ENCODE peak calls at places on chromosomes 3 and 15, in seven cellular contexts. E is HCT116, R is fibroblast of mammary gland, F is GM20000, D is endothelial cell, C is choroid plexus epithelial cell, P is AG04450. H is an unnamed sample.

GRCh38 chr3:177481329-177481728 is 284.0 kb upstream of the TBL1XR1 start:
- DNase-seq in E (no peak), R (no peak), F (no peak), D (no peak), C (no peak), P (no peak), H (no peak)

GRCh38 chr3:17643691-17644090 is 98.7 kb downstream of the TBC1D5 start:
- DNase-seq in E (no peak), R (peak), F (no peak), D (no peak), C (peak), P (peak), H (peak)

GRCh38 chr3:184320099-184320445 is 5.7 kb downstream of the EIF4G1 start:
- DNase-seq in E (peak), R (peak), F (no peak), D (no peak), C (peak), P (peak), H (peak)

GRCh38 chr3:146156060-146156459 is 4.9 kb downstream of the PLOD2 start:
- DNase-seq in E (no peak), R (peak), F (no peak), D (no peak), C (no peak), P (no peak), H (no peak)

GRCh38 chr15:25250011-25250596 is 188.7 kb downstream of the UBE3A start:
- DNase-seq in E (no peak), R (no peak), F (no peak), D (no peak), C (no peak), P (no peak), H (no peak)

GRCh38 chr3:180250172-180250571 is 213.4 kb upstream of the PEX5L start:
- DNase-seq in E (no peak), R (peak), F (no peak), D (no peak), C (no peak), P (no peak), H (no peak)

GRCh38 chr15:27328616-27329015 is 357.6 kb downstream of the GABRG3 start:
- DNase-seq in E (no peak), R (no peak), F (no peak), D (no peak), C (no peak), P (no peak), H (no peak)

GRCh38 chr15:74312445-74313007 is 54.9 kb downstream of the CYP11A1 start:
- DNase-seq in E (no peak), R (no peak), F (no peak), D (no peak), C (no peak), P (no peak), H (no peak)

GRCh38 chr15:55402707-55403106 is 5.5 kb downstream of the CCPG1 start:
- DNase-seq in E (no peak), R (no peak), F (no peak), D (no peak), C (peak), P (no peak), H (no peak)

GRCh38 chr3:99325407-99325806 is 313.0 kb upstream of the COL8A1 start:
- DNase-seq in E (no peak), R (peak), F (no peak), D (no peak), C (peak), P (no peak), H (no peak)

GRCh38 chr3:7581831-7582230 is 720.9 kb downstream of the GRM7 start:
- DNase-seq in E (no peak), R (no peak), F (no peak), D (no peak), C (peak), P (no peak), H (no peak)

GRCh38 chr3:11900844-11901243 is 54.2 kb upstream of the TAMM41 start:
- DNase-seq in E (no peak), R (no peak), F (no peak), D (no peak), C (no peak), P (no peak), H (no peak)

GRCh38 chr3:145197051-145197562 is 963.9 kb downstream of the PLOD2 start:
- DNase-seq in E (no peak), R (no peak), F (no peak), D (no peak), C (no peak), P (no peak), H (no peak)

GRCh38 chr3:150763841-150764483 is 993 bp upstream of the SIAH2 start:
- DNase-seq in E (peak), R (peak), F (peak), D (peak), C (no peak), P (no peak), H (no peak)

GRCh38 chr3:152973575-152973974 is 138.6 kb downstream of the P2RY1 start:
- DNase-seq in E (no peak), R (no peak), F (no peak), D (no peak), C (no peak), P (no peak), H (no peak)

GRCh38 chr3:149371001-149371722 is 6.3 kb downstream of the TM4SF1 start:
- DNase-seq in E (no peak), R (peak), F (no peak), D (peak), C (peak), P (no peak), H (no peak)

GRCh38 chr3:6679510-6679909 is 181.4 kb upstream of the GRM7 start:
- DNase-seq in E (no peak), R (no peak), F (no peak), D (no peak), C (no peak), P (no peak), H (no peak)

GRCh38 chr15:39468341-39468740 is 112.5 kb upstream of the THBS1 start:
- DNase-seq in E (no peak), R (no peak), F (no peak), D (no peak), C (no peak), P (no peak), H (no peak)

GRCh38 chr15:89576417-89576773 is 1.1 kb downstream of the TICRR start:
- DNase-seq in E (no peak), R (peak), F (no peak), D (no peak), C (peak), P (no peak), H (no peak)

GRCh38 chr3:151768393-151768930 is 34.7 kb downstream of the AADACL2 start:
- DNase-seq in E (no peak), R (no peak), F (no peak), D (no peak), C (peak), P (no peak), H (no peak)

GRCh38 chr3:152434142-152434541 is 165.4 kb downstream of the MBNL1 start:
- DNase-seq in E (no peak), R (no peak), F (no peak), D (no peak), C (no peak), P (no peak), H (no peak)

GRCh38 chr3:21795863-21796392 is 44.9 kb upstream of the ZNF385D start:
- DNase-seq in E (no peak), R (no peak), F (no peak), D (no peak), C (no peak), P (no peak), H (no peak)

GRCh38 chr3:98434412-98434811 is 28.6 kb upstream of the OR5K1 start:
- DNase-seq in E (no peak), R (no peak), F (no peak), D (no peak), C (no peak), P (no peak), H (no peak)

GRCh38 chr3:141237701-141238521 is 6.3 kb downstream of the PXYLP1 start:
- DNase-seq in E (no peak), R (no peak), F (no peak), D (no peak), C (no peak), P (no peak), H (no peak)

GRCh38 chr3:107421170-107421792 is 44.0 kb downstream of the CCDC54 start:
- DNase-seq in E (peak), R (peak), F (peak), D (no peak), C (peak), P (no peak), H (peak)

GRCh38 chr15:82540055-82540983 is at the start of gene RPS17:
- DNase-seq in E (peak), R (peak), F (peak), D (peak), C (peak), P (peak), H (peak)

GRCh38 chr15:90261811-90262210 is 3.7 kb upstream of the NGRN start:
- DNase-seq in E (no peak), R (peak), F (no peak), D (no peak), C (peak), P (no peak), H (no peak)

GRCh38 chr3:10459954-10460754 is 45.2 kb downstream of the ATP2B2 start:
- DNase-seq in E (peak), R (peak), F (peak), D (peak), C (peak), P (peak), H (no peak)

GRCh38 chr3:65861718-65862117 is 177.0 kb downstream of the MAGI1 start:
- DNase-seq in E (no peak), R (no peak), F (no peak), D (no peak), C (no peak), P (no peak), H (no peak)

GRCh38 chr15:62895905-62896316 is 146.6 kb upstream of the TPM1 start:
- DNase-seq in E (no peak), R (peak), F (no peak), D (no peak), C (peak), P (peak), H (no peak)

GRCh38 chr3:127590282-127590592 is 296 bp downstream of the TPRA1 start:
- DNase-seq in E (no peak), R (peak), F (peak), D (no peak), C (no peak), P (no peak), H (no peak)

GRCh38 chr3:14199641-14200040 is 21.0 kb downstream of the LSM3 start:
- DNase-seq in E (no peak), R (no peak), F (no peak), D (no peak), C (no peak), P (no peak), H (no peak)

GRCh38 chr3:40237892-40238571 is 71.5 kb upstream of the EIF1B start:
- DNase-seq in E (no peak), R (peak), F (no peak), D (peak), C (peak), P (no peak), H (no peak)

GRCh38 chr3:186362988-186363387 is 954 bp upstream of the DGKG start:
- DNase-seq in E (no peak), R (no peak), F (no peak), D (no peak), C (no peak), P (no peak), H (no peak)

GRCh38 chr15:86079491-86080266 is at the start of gene AGBL1:
- DNase-seq in E (no peak), R (no peak), F (no peak), D (no peak), C (no peak), P (no peak), H (no peak)

GRCh38 chr3:45544719-45545296 is 49.7 kb upstream of the LIMD1 start:
- DNase-seq in E (no peak), R (no peak), F (no peak), D (no peak), C (no peak), P (no peak), H (no peak)
- TF ChIP-seq CTCF in E (peak), R (peak), F (no peak), D (peak), C (peak), P (peak), H (no peak)

GRCh38 chr15:45114076-45114750 is at the start of the genes DUOX2 and DUOXA2:
- DNase-seq in E (no peak), R (no peak), F (no peak), D (no peak), C (no peak), P (no peak), H (no peak)
- TF ChIP-seq CTCF in E (no peak), R (no peak), F (no peak), D (no peak), C (no peak), P (no peak), H (no peak)

GRCh38 chr3:52827866-52828376 is 2.6 kb downstream of the ITIH4 start:
- DNase-seq in E (no peak), R (no peak), F (no peak), D (peak), C (peak), P (no peak), H (no peak)
- TF ChIP-seq CTCF in E (no peak), R (no peak), F (no peak), D (no peak), C (no peak), P (no peak), H (no peak)

GRCh38 chr15:95017950-95018349 is 786.6 kb downstream of the MCTP2 start:
- DNase-seq in E (no peak), R (no peak), F (no peak), D (peak), C (no peak), P (no peak), H (no peak)
- TF ChIP-seq CTCF in E (no peak), R (no peak), F (no peak), D (no peak), C (no peak), P (no peak), H (no peak)

GRCh38 chr3:194286747-194287146 is 64.4 kb downstream of the CPN2 start:
- DNase-seq in E (no peak), R (no peak), F (no peak), D (no peak), C (no peak), P (no peak), H (no peak)

GRCh38 chr3:194287977-194288706 is 63.0 kb downstream of the CPN2 start:
- DNase-seq in E (no peak), R (no peak), F (no peak), D (no peak), C (no peak), P (no peak), H (no peak)

GRCh38 chr3:194285024-194285858 is 65.9 kb downstream of the CPN2 start:
- DNase-seq in E (no peak), R (peak), F (no peak), D (no peak), C (peak), P (no peak), H (no peak)

GRCh38 chr3:194285859-194286197 is 65.3 kb downstream of the CPN2 start:
- DNase-seq in E (no peak), R (no peak), F (no peak), D (no peak), C (peak), P (no peak), H (no peak)

DNA sequence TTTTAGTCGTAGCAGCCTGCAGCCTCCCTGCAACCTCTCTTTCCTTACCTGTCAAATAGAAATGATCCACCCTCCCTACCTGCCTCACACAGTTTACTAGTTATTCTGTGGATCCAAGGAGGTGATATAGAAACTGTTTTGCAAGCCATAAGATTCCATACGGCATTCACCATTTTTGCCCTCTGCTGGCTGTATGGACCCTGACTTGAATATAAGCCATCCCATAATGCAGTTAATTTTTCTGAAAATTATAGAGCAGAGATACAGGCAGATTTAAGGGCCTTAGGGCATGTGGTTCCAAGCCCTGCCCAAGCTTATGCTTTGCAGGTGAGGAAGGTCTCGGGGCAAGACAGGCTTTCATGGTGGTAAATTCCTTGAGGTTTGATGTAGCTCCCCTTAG is 63.7 kb downstream of the CPN2 start:
- DNase-seq in E (no peak), R (no peak), F (no peak), D (no peak), C (no peak), P (no peak), H (no peak)
- TF ChIP-seq CTCF in E (peak), R (no peak), F (no peak), D (no peak), C (no peak), P (no peak), H (no peak)

GRCh38 chr3:168029705-168030104 is 66.0 kb downstream of the GOLIM4 start:
- DNase-seq in E (no peak), R (no peak), F (no peak), D (no peak), C (no peak), P (no peak), H (no peak)
- TF ChIP-seq CTCF in E (no peak), R (no peak), F (no peak), D (no peak), C (no peak), P (no peak), H (no peak)

DNA sequence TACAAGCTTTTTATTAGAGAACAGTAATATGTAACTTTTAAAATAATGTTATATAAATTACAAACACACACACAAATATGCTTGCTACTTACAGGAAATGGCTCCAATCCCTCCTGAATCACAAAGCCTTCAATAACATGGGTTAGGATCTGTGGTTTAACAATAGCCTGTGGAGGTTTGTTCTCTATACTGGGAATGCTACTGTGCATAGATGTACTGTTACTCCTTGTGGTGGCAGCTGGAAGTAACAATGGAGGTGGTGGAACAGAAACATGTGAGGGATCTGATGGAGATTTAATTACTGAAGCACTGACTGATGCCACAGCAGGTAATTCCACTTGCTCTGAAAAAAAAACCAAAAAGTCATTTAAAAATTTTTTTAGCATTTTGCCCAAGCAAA is 64.4 kb downstream of the PHC3 start:
- DNase-seq in E (no peak), R (peak), F (no peak), D (peak), C (peak), P (no peak), H (no peak)
- TF ChIP-seq CTCF in E (peak), R (peak), F (no peak), D (peak), C (peak), P (peak), H (peak)

DNA sequence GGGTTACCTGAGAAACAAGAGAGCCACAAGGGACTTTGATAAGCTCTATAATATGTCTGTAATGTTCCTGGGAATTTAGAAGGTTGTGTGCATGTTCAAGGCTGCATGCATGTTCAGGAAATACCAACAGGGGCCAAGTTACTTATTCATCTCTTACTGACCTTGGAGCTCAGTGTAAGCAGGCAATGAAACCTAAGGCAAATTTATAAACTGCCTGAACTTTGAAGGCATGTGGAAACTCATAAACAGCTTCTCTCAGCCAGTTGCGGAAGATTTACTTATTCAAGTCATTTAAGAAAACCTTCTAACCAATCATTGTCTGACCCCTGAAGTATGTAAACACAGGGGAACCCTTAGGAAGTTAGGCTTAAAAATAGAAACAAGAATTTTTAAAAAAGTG is 57.1 kb downstream of the SLC15A2 start:
- DNase-seq in E (no peak), R (no peak), F (no peak), D (no peak), C (peak), P (peak), H (no peak)
- TF ChIP-seq CTCF in E (no peak), R (no peak), F (no peak), D (no peak), C (no peak), P (no peak), H (no peak)

DNA sequence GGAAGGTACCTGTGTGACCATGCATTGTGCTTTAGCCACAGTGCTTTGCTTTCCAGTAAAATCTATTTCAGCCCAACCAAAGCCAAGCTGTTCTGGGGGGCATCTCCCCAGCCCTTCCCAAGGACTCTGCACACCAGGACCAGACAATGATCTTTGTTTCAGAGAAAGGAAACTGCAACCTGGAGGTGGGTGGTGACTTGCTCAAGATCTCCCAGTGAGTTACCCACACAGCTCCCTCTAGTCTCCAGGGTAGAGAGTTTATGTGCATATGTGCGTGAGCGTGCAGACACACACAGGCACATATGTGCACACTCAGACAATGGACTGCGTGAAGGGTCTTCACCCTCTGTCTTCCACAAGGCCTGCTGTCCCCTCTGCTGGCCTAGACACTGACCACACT is 162.4 kb upstream of the TLE3 start:
- DNase-seq in E (no peak), R (no peak), F (no peak), D (no peak), C (no peak), P (no peak), H (no peak)
- TF ChIP-seq CTCF in E (peak), R (no peak), F (no peak), D (no peak), C (no peak), P (no peak), H (no peak)

GRCh38 chr3:60856299-60857046 is 394.8 kb downstream of the FHIT start:
- DNase-seq in E (no peak), R (no peak), F (no peak), D (no peak), C (no peak), P (no peak), H (no peak)

GRCh38 chr3:60854762-60855161 is 396.5 kb downstream of the FHIT start:
- DNase-seq in E (no peak), R (peak), F (no peak), D (no peak), C (no peak), P (no peak), H (no peak)

GRCh38 chr3:60855250-60855649 is 396.0 kb downstream of the FHIT start:
- DNase-seq in E (no peak), R (no peak), F (no peak), D (no peak), C (no peak), P (no peak), H (no peak)
- TF ChIP-seq CTCF in E (no peak), R (no peak), F (no peak), D (no peak), C (no peak), P (no peak), H (no peak)

H was measured in AG09319.